ENCODE peak calls at places on chromosomes 5 and 9, in seven cellular contexts. L is natural killer cell, N is A549, O is cardiac fibroblast, D is brain microvascular endothelial cell, X is foreskin fibroblast, G is uterus. Y is an unnamed sample.

GRCh38 chr5:87081511-87082372 is 185.9 kb upstream of the RASA1 start:
- DNase-seq in D (no peak), O (no peak), G (no peak), X (no peak), N (no peak), L (peak; percentile 28), Y (no peak)

GRCh38 chr5:78552729-78553341 is 95.7 kb downstream of the LHFPL2 start:
- DNase-seq in G (no peak), D (no peak), L (no peak), O (no peak), X (no peak), N (no peak), Y (no peak)

GRCh38 chr9:38066907-38067610 is 2.0 kb downstream of the SHB start:
- DNase-seq in O (peak; percentile 51), N (no peak), D (no peak), X (no peak), G (peak; percentile 46), L (no peak), Y (peak; percentile 23)

GRCh38 chr9:120711841-120712538 is 2.3 kb downstream of the MEGF9 start:
- DNase-seq in X (no peak), D (no peak), O (no peak), N (no peak), G (no peak), L (no peak), Y (no peak)

GRCh38 chr5:22928821-22929482 is 75.8 kb upstream of the CDH12 start:
- DNase-seq in X (no peak), L (no peak), N (no peak), O (no peak), G (no peak), D (no peak), Y (no peak)

GRCh38 chr5:157475432-157475831 is 15.4 kb downstream of the NIPAL4 start:
- DNase-seq in X (no peak), L (no peak), D (no peak), N (no peak), G (no peak), O (no peak), Y (no peak)

GRCh38 chr5:9052421-9052820 is 493.5 kb downstream of the SEMA5A start:
- DNase-seq in O (no peak), X (no peak), L (no peak), N (no peak), D (peak; percentile 56), G (no peak), Y (no peak)

GRCh38 chr9:70428781-70429180 is 14.3 kb upstream of the KLF9 start:
- DNase-seq in L (no peak), N (no peak), O (peak; percentile 41), G (no peak), X (no peak), D (no peak), Y (no peak)

GRCh38 chr5:67059747-67060490 is 136.7 kb downstream of the CD180 start:
- DNase-seq in N (no peak), X (peak; percentile 47), L (no peak), D (peak; percentile 82), O (peak; percentile 79), G (no peak), Y (no peak)

GRCh38 chr9:2127486-2127885 is 112.3 kb downstream of the SMARCA2 start:
- DNase-seq in O (peak; percentile 39), N (no peak), G (no peak), D (peak; percentile 20), X (peak; percentile 46), L (no peak), Y (no peak)

GRCh38 chr9:626591-626990 is 214.9 kb upstream of the DMRT1 start:
- DNase-seq in D (no peak), L (no peak), G (no peak), X (peak; percentile 23), O (no peak), N (no peak), Y (no peak)

GRCh38 chr5:36724429-36725332 is 118.3 kb downstream of the SLC1A3 start:
- DNase-seq in X (no peak), O (no peak), G (no peak), N (peak; percentile 25), L (peak; percentile 41), D (no peak), Y (peak; percentile 65)

GRCh38 chr9:133475292-133475941 is 3.5 kb downstream of the SLC2A6 start:
- DNase-seq in N (no peak), G (no peak), X (no peak), L (no peak), D (no peak), O (no peak), Y (no peak)

GRCh38 chr9:38316166-38316765 is 76.2 kb upstream of the ALDH1B1 start:
- DNase-seq in N (no peak), G (no peak), O (no peak), D (no peak), X (no peak), L (no peak), Y (no peak)

GRCh38 chr5:76601470-76601869 is 21.7 kb downstream of the F2RL2 start:
- DNase-seq in X (peak; percentile 54), L (no peak), G (no peak), O (peak; percentile 88), D (peak; percentile 72), N (peak; percentile 63), Y (no peak)

GRCh38 chr9:29214162-29214520 is 1640.9 kb upstream of the C9orf72 start:
- DNase-seq in N (peak; percentile 68), X (no peak), G (peak; percentile 28), L (no peak), O (no peak), D (no peak), Y (no peak)

GRCh38 chr5:116300016-116300601 is 215.3 kb downstream of the COMMD10 start:
- DNase-seq in L (no peak), N (no peak), G (no peak), O (no peak), X (no peak), D (no peak), Y (no peak)

GRCh38 chr5:110356687-110357086 is 369.8 kb downstream of the TMEM232 start:
- DNase-seq in X (no peak), L (no peak), D (peak; percentile 44), N (no peak), O (no peak), G (no peak), Y (no peak)

DNA sequence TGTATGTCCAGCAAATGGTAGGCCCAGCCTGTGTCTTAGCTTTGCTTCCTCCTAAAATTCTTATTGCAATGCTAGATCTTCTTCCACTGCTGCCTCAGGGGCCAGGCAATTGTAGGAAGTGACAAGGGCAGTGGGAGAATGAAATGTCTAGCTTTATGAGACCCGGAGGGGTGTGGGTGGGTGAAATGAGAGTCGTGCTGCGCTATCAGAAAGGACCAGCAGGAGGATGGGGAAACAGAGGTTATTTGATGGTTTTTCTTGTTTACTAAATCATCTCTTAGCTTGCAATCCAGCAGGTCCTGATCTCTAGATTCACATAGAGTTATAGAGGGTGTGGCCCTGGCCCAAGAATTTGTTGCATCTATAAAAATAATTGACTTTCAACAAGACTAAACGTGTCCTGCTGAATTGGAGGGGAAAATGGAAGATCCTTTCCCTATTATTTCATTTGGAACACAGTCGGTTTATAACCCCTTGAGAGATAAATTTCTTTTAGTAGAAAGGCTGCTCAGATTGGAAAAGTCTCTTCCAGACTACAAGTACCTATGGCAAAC is 43.6 kb downstream of the ZNF366 start:
- DNase-seq in L (no peak), O (no peak), X (no peak), N (no peak), D (no peak), G (no peak), Y (no peak)
- TF ChIP-seq CTCF in L (no peak), O (no peak), X (no peak), N (no peak), D (peak; percentile 21), G (no peak), Y (no peak)

GRCh38 chr9:136923881-136924280 is 20.7 kb downstream of the FBXW5 start:
- DNase-seq in N (no peak), O (no peak), D (no peak), G (no peak), X (no peak), L (no peak), Y (no peak)

GRCh38 chr9:136927343-136928261 is 16.9 kb downstream of the FBXW5 start:
- DNase-seq in O (peak; percentile 29), L (no peak), N (no peak), D (peak; percentile 22), G (no peak), X (peak; percentile 21), Y (no peak)

GRCh38 chr9:136925414-136926153 is 19.0 kb downstream of the FBXW5 start:
- DNase-seq in G (no peak), L (no peak), D (no peak), O (no peak), X (no peak), N (no peak), Y (no peak)

GRCh38 chr9:136926749-136927148 is 17.8 kb downstream of the FBXW5 start:
- DNase-seq in L (no peak), D (no peak), N (no peak), G (no peak), X (no peak), O (no peak), Y (no peak)

DNA sequence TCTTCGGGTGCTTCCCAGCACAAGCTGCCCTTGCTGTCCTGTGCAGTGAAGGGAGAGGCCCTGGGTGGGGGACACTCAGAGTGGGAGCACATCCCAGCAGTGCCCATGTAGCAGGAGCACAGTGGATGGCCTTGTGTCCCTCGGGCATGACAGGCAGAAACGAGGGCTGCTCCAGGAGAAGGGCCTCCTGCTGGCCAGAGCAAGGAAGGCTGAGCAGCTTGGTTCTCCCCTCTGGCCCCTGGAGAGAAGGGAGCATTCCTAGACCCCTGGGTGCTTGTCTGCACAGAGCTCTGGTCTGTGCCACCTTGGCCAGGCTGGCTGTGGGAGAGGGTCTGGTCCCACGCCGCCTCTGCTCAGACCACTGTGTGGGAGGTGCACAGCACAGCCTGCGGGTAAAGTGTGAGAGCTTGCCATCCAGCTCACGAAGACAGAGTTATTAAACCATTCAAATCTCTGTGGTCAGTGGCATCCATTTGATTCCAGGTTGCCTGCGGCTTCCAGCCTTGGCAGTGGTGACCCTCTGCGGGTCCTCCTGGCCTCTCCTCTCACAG is 18.3 kb downstream of the FBXW5 start:
- DNase-seq in X (no peak), O (no peak), L (no peak), G (no peak), N (no peak), D (peak; percentile 5), Y (no peak)
- TF ChIP-seq CTCF in X (peak; percentile 14), O (no peak), L (no peak), G (no peak), N (peak; percentile 12), D (peak; percentile 45), Y (no peak)

DNA sequence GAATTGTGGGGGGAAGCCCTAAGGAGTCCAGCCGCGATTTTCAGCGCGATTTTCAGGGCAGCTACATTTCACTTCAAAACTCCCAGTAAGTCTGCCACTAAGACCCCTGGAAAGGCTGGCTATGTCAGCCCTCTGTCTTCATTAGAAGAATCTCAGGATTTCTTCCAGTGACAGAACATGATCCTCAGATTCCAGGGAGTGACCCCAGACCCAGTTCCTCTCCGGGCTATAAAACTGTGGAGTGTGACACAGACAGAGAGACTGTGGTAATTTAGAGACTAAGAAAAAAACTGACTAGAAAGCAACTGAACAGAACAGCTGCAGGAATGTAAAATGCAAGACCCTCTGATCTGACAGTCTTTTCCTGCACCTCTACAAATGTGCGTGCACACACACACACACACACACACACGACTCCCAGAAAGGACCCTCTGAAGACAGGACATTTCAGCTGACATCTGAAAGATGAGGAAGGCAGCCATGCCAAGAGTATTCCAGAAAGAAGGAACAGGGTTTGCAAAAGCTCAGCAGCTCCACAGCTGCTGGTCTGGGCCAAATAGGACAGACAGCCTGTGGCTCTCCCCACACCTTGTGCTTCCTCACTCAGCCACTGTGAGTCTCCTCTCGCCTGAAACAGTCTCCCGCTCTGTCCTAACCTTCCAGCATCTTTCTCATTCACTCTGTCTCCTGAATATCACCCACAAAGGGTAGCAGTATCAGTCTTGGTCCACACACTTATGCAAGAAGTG is 188.9 kb downstream of the PALM2AKAP2 start:
- DNase-seq in D (peak; percentile 40), G (peak; percentile 19), N (no peak), L (no peak), X (no peak), O (peak; percentile 61), Y (no peak)
- TF ChIP-seq CTCF in D (peak; percentile 60), G (no peak), N (no peak), L (no peak), X (peak; percentile 14), O (peak; percentile 34), Y (no peak)

GRCh38 chr5:140800816-140801493 is at the start of gene PCDHA3:
- DNase-seq in G (no peak), D (no peak), O (peak; percentile 14), N (peak; percentile 22), X (no peak), L (no peak), Y (no peak)
- TF ChIP-seq CTCF in G (peak; percentile 27), D (peak; percentile 15), O (peak; percentile 13), N (peak; percentile 61), X (no peak), L (no peak), Y (no peak)